ENCODE peak calls at places on chromosomes 11 and 22, in five cellular contexts. G, D, A, E and X are unnamed samples.

GRCh38 chr11:2789791-2790580 is 90.2 kb upstream of the KCNQ1OT1 start:
- DNase-seq in E (no peak), A (no peak), G (no peak), D (no peak), X (peak; percentile 23)

GRCh38 chr11:71251761-71252433 is 480 bp downstream of the SHANK2 start:
- DNase-seq in D (peak; percentile 78), A (no peak), E (peak; percentile 57), G (no peak), X (peak; percentile 71)

GRCh38 chr11:66881927-66882452 is 25.1 kb downstream of the LRFN4 start:
- DNase-seq in D (no peak), G (no peak), E (no peak), A (no peak), X (no peak)

GRCh38 chr11:129861702-129862107 is 33.7 kb downstream of the NFRKB start:
- DNase-seq in G (peak; percentile 90), A (no peak), E (peak; percentile 63), D (no peak), X (peak; percentile 71)

GRCh38 chr11:67670316-67671210 is 3.9 kb downstream of the ALDH3B2 start:
- DNase-seq in G (no peak), D (no peak), A (no peak), E (no peak), X (no peak)

GRCh38 chr11:108620958-108621772 is 27.6 kb upstream of the EXPH5 start:
- DNase-seq in D (peak; percentile 58), A (no peak), G (no peak), E (no peak), X (no peak)

GRCh38 chr22:50247748-50248147 is 2.9 kb upstream of the TUBGCP6 start:
- DNase-seq in G (peak; percentile 45), E (no peak), A (no peak), D (peak; percentile 75), X (peak; percentile 85)

GRCh38 chr11:67352546-67353316 is 615 bp downstream of the POLD4 start:
- DNase-seq in A (no peak), D (peak; percentile 45), G (no peak), E (peak; percentile 30), X (no peak)

GRCh38 chr11:116707250-116707649 is 65.5 kb downstream of the BUD13 start:
- DNase-seq in E (peak; percentile 79), D (no peak), A (peak; percentile 74), G (no peak), X (peak; percentile 73)

DNA sequence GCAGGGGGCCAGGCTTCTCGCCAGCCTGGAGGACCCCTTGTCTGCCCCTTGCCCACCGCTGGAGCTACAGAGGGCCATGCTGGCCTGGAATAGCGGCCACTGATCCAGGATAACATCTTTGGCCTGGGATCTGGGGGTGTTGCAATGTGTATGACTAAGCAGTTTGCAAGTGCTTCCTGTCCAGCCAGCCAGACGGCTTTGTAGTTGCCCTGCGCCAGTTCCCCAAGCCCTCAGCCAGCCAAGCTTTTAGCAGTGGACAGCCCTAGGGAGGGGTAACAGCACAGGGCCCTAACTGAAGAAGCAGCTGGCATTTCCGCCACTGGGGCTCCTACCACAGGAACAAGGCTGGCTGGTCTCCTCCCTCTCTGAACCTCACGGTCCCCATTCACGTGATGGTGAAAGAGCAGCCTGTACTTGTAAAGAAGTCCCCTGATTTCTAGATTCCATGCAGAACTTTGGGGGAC is 32.1 kb downstream of the UQCR10 start:
- DNase-seq in D (no peak), E (peak; percentile 74), G (peak; percentile 95), A (no peak), X (peak; percentile 59)
- TF ChIP-seq CTCF in D (no peak), E (no peak), G (no peak), A (no peak), X (no peak)

GRCh38 chr11:10565493-10565892 is 3.0 kb downstream of the LYVE1 start:
- DNase-seq in D (no peak), A (no peak), E (no peak), G (no peak), X (no peak)

GRCh38 chr11:10564030-10564429 is 4.4 kb downstream of the LYVE1 start:
- DNase-seq in G (no peak), A (no peak), D (no peak), E (no peak), X (no peak)

GRCh38 chr11:10566257-10566956 is 2.1 kb downstream of the LYVE1 start:
- DNase-seq in G (no peak), D (no peak), A (no peak), E (no peak), X (no peak)

GRCh38 chr11:10567466-10567865 is 999 bp downstream of the LYVE1 start:
- DNase-seq in A (no peak), E (no peak), G (no peak), D (no peak), X (no peak)

GRCh38 chr11:10564692-10565318 is 3.7 kb downstream of the LYVE1 start:
- DNase-seq in E (no peak), D (no peak), G (peak; percentile 48), A (no peak), X (no peak)
- TF ChIP-seq CTCF in E (no peak), D (no peak), G (peak; percentile 27), A (peak; percentile 29), X (no peak)

DNA sequence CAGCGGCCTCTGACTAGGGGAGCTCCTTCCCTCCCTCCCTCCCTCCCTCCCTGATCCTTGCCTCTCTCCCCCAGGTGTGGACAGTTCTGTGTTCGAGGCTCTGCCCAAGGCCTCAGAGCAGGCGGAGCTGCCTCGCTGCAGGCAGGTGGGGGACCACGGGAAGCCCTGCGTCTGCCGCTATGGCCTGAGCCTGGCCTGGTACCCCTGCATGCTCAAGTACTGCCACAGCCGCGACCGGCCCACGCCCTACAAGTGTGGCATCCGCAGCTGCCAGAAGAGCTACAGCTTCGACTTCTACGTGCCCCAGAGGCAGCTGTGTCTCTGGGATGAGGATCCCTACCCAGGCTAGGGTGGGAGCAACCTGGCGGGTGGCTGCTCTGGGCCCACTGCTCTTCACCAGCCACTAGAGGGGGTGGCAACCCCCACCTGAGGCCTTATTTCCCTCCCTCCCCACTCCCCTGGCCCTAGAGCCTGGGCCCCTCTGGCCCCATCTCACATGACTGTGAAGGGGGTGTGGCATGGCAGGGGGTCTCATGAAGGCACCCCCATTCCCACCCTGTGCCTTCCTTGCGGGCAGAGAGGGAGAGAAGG is 11.1 kb upstream of the POU2F3 start:
- DNase-seq in E (no peak), A (no peak), G (no peak), D (no peak), X (no peak)
- TF ChIP-seq CTCF in E (no peak), A (no peak), G (peak; percentile 2), D (peak; percentile 0), X (no peak)

GRCh38 chr11:19735512-19735911 is 22.9 kb downstream of the NAV2 start:
- DNase-seq in E (no peak), D (no peak), A (no peak), G (peak; percentile 30), X (no peak)
- TF ChIP-seq CTCF in E (no peak), D (no peak), A (no peak), G (peak; percentile 24), X (no peak)

GRCh38 chr11:99066609-99067008 is 45.9 kb downstream of the CNTN5 start:
- DNase-seq in G (no peak), A (no peak), E (no peak), D (no peak), X (no peak)

GRCh38 chr11:99068832-99069231 is 48.1 kb downstream of the CNTN5 start:
- DNase-seq in A (no peak), D (no peak), E (no peak), G (no peak), X (no peak)

DNA sequence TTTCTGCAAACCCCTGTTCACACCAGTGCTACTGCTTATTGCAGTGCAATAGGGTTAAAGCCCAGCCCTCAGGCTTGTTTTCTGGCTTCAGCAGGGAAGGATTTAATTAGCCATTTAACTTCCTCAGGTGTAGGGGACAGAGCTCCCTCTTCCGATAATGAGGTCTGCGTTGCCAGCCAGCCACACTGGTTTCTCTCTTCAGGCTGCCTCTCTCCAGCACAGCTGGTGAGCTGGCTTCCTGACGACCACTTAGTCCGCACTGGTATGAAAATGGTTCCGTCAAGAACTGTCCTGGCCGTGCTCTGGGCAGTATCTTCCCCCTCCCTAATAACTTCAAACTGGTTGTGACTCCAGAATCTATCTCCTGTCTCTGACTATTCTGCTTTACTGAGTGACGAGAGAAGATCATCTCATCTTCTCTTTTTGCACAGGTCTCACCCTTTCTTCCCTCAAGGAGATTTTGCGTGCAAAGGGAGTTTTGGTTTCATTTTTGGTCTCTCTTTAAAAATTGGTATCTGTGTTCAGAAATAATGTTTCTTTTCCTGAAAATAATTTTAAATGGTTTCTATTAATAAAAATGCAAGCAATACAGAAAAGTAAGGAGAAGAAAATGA is 49.2 kb downstream of the CNTN5 start:
- DNase-seq in E (peak; percentile 10), G (peak; percentile 9), D (peak; percentile 6), A (no peak), X (no peak)
- TF ChIP-seq CTCF in E (no peak), G (no peak), D (no peak), A (no peak), X (no peak)

DNA sequence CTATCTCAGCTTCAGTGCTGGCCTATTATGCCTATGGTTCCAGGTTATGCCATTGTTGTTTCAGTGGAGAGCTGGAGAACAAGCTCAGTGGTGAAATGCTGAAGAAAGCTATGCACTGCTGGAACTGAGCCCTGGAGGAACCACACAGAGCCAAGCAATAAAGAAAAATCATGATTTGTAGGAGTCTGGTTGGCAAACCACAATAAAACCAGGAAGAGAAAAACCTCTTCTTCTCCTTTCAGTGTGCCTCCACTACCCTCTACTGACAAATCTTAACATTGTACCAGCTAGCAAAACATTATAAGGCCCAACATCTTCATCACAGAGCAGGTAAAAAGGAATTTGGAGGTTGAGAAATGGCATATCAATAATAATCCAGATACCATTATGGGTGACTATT is 5.3 kb downstream of the OR51F2 start:
- DNase-seq in D (no peak), A (no peak), E (no peak), G (no peak), X (no peak)
- TF ChIP-seq CTCF in D (no peak), A (no peak), E (no peak), G (peak; percentile 32), X (no peak)

DNA sequence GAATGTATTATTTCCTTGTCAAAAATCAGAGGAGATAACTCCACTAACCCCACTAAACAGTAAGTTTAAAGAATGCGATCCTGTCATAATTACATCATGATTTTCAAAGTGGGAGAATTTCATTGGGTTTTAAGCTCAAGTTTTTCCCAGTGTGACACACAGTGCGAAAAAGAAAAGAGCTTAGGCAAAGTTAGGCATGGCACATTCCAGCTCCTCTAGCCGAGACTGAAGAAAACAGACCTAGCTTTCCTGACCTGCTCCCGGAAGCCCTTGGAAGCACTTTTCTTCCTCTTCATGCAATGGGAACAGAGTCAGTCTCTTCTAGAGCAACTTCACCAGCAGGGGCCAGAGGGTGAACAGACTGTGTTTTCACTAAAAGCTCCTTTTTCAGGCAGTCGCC is 76.6 kb upstream of the AKIP1 start:
- DNase-seq in D (no peak), E (no peak), G (no peak), A (no peak), X (no peak)
- TF ChIP-seq CTCF in D (no peak), E (no peak), G (peak; percentile 11), A (no peak), X (no peak)

GRCh38 chr11:112453601-112454577 is 193.2 kb upstream of the PLET1 start:
- DNase-seq in D (peak; percentile 42), A (no peak), E (no peak), G (peak; percentile 40), X (peak; percentile 53)
- TF ChIP-seq CTCF in D (no peak), A (peak; percentile 28), E (no peak), G (peak; percentile 15), X (no peak)